ENCODE peak calls at places on chromosomes 1 and 21, in seven cellular contexts. M is H1, X is testis, N is heart left ventricle, K is mammary epithelial cell, I is heart right ventricle, U is tibial nerve. H is an unnamed sample.

GRCh38 chr1:239274242-239274830 is 112.0 kb upstream of the CHRM3 start:
- DNase-seq in M (no peak), X (no peak), K (no peak), N (no peak), I (no peak), U (no peak), H (no peak)

GRCh38 chr1:15724949-15725880 is 10.8 kb upstream of the SLC25A34 start:
- DNase-seq in U (no peak), X (no peak), I (no peak), N (no peak), M (no peak), K (no peak), H (no peak)

GRCh38 chr21:45993210-45994085 is 11.9 kb downstream of the COL6A1 start:
- DNase-seq in N (peak; percentile 24), I (peak; percentile 3), U (no peak), K (no peak), M (no peak), X (peak; percentile 13), H (no peak)

GRCh38 chr1:52913014-52913413 is 8.5 kb downstream of the ECHDC2 start:
- DNase-seq in I (no peak), U (no peak), N (no peak), K (no peak), X (no peak), M (no peak), H (no peak)

GRCh38 chr1:1137256-1138045 is 21.6 kb upstream of the C1orf159 start:
- DNase-seq in X (no peak), U (no peak), N (no peak), M (no peak), I (no peak), K (no peak), H (peak; percentile 48)

GRCh38 chr1:172914517-172915144 is 136.1 kb downstream of the TNFSF18 start:
- DNase-seq in M (no peak), X (no peak), U (no peak), I (no peak), K (no peak), N (no peak), H (no peak)

GRCh38 chr1:33985166-33985565 is 121.3 kb downstream of the HMGB4 start:
- DNase-seq in M (no peak), K (no peak), U (no peak), X (no peak), I (peak; percentile 29), N (no peak), H (no peak)

GRCh38 chr21:45073301-45074047 is 906 bp upstream of the ADARB1 start:
- DNase-seq in I (no peak), U (no peak), X (peak; percentile 63), N (no peak), K (no peak), M (no peak), H (peak; percentile 13)

GRCh38 chr21:45859762-45860357 is 121.7 kb upstream of the COL6A1 start:
- DNase-seq in M (peak; percentile 37), K (no peak), N (no peak), X (no peak), I (no peak), U (no peak), H (no peak)

DNA sequence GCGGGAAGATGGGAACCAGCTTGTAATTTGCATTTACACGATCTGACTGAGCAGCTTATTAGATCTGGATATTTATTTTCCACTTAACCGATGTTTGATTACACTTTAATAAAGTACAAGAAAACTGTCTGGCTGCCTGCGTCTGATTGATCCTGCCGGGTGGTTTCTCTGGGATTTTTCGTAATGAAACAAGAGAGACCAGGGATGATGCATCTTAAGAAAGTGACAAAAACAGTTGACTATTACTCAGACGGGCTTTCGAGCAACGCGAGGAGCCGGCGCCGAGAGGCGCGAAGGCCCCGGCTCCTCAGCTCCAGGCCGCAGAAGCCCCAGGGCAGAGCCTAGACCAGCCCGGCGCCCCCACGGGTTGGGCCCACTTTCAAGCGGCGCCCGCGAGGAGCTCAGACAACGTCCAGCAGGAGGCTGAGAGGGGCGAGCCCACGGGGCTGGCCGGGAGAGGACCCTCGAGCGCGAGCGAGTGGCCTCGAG is 118.1 kb upstream of the BARHL2 start:
- DNase-seq in K (no peak), I (no peak), N (no peak), U (no peak), X (peak; percentile 26), M (peak; percentile 71), H (no peak)
- H3K4me3 ChIP-seq in K (no peak overlapping the region), I (peak overlapping the region; percentile 41), N (peak overlapping the region; percentile 49), U (peak overlapping the region; percentile 49), X (peak overlapping the region; percentile 47), M (peak overlapping the region; percentile 37), H (no peak overlapping the region)

GRCh38 chr1:31572323-31573104 is 3.8 kb upstream of the TINAGL1 start:
- DNase-seq in N (no peak), I (no peak), K (peak; percentile 84), U (no peak), X (no peak), M (peak; percentile 11), H (no peak)
- TF ChIP-seq CTCF in N (no peak), I (no peak), K (peak; percentile 9), U (no peak), X (no peak), M (no peak), H (no peak)

DNA sequence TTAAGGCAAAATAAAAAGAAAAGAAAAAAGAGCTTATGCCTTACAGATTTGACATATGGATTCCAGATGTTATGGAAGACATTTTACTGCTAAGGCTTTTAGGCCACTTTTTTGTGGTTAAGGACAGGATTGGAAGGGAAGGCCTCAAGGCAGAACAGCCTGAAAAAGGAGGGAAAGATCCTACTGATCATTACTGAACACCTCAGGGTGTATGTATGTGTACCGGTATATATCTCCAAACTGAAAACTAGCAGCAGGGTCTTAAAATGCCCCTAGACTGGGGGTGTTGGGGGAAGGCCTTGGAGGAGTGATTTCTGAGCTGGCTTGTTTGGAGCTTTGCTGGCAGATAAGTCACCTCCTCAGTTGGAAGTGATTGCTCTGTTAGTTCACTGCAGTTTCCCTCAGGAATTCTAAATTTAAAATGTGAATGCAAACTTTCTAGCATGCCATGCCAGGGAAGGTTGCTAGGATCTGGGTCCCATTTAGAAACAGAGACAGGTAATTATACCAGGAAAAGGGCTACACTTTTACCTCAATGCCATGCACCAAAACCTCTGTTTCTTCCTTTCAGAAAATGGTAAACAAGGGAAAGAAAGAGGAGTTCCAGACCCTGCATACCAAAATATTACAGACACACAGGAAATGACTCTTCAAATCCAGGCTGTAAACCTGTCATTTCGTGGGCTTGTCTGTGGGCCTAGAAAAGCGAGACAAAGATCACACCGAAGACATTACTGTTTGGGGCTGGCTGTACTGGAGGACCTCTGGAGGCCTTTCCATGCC is 15.0 kb downstream of the C1orf52 start:
- DNase-seq in K (no peak), I (no peak), M (no peak), X (no peak), U (no peak), N (no peak), H (no peak)
- H3K27ac ChIP-seq in K (no peak overlapping the region), I (no peak overlapping the region), M (no peak overlapping the region), X (no peak overlapping the region), U (no peak overlapping the region), N (no peak overlapping the region), H (no peak overlapping the region)

GRCh38 chr1:111990026-111990877 is 784 bp upstream of the KCND3 start:
- DNase-seq in M (peak; percentile 62), N (no peak), K (peak; percentile 21), U (no peak), X (peak; percentile 54), I (no peak), H (no peak)

GRCh38 chr1:111988743-111989453 is 570 bp downstream of the KCND3 start:
- DNase-seq in I (no peak), M (peak; percentile 69), K (no peak), X (peak; percentile 25), U (no peak), N (peak; percentile 36), H (no peak)

GRCh38 chr1:111992396-111992985 is 3.0 kb upstream of the KCND3 start:
- DNase-seq in U (no peak), M (no peak), X (no peak), N (no peak), I (no peak), K (no peak), H (no peak)

GRCh38 chr1:111989531-111990025 is at the start of gene KCND3:
- DNase-seq in M (peak; percentile 54), I (no peak), X (peak; percentile 41), N (peak; percentile 46), K (peak; percentile 18), U (no peak), H (no peak)

DNA sequence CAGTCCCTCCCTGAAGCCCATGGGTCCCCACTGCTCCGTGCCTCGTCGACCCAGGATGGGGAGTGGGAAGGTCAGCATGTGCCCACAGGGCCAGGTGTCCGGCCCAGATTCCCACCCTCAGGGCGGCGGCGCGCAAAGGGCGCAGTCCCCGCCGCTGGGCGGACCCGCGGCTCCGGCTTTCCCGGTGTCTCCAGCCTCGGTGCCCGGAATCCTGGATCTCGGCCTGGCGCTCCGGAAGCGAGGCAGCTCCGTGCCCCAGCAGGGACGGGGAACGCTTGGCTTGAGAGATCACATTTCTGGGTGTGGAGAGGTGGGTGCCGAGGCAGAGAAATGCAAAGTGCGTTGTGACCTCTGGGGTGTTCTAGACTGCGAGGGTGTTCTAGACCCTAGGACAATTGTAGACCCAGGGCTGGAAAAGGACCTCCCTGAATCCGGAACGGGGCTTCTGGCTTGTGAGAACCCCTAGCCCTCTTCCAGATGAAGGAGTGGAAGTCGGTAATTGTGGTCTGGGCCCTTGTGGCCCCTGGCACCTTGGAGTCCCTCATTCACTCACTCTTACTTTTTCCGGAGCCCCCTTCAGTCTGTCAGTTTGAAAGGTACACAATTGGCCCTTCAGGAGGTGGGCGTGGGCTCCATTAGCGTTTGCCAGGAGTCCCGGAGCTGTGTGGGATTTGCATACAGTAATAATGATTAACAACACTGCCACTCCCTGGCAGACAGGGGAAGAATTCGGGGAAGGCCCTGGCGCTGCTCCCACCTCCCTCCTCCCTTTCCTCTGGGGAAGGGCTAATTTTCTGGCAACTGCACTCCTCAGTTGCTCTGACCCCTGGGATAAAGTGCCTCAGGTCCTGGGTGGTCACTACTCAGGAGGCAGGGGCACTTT is 1.7 kb upstream of the KCND3 start:
- DNase-seq in I (peak; percentile 77), X (peak; percentile 79), M (peak; percentile 80), K (peak; percentile 57), N (peak; percentile 70), U (peak; percentile 49), H (peak; percentile 1)
- H3K4me3 ChIP-seq in I (peak overlapping the region; percentile 55), X (peak overlapping the region; percentile 65), M (peak overlapping the region; percentile 46), K (peak overlapping the region; percentile 32), N (peak overlapping the region; percentile 72), U (peak overlapping the region; percentile 69), H (no peak overlapping the region)

GRCh38 chr1:98260839-98261238 is 340.0 kb upstream of the DPYD start:
- DNase-seq in M (no peak), X (no peak), I (no peak), K (no peak), N (no peak), U (no peak), H (no peak)
- TF ChIP-seq CTCF in M (peak; percentile 11), X (no peak), I (no peak), K (no peak), N (no peak), U (no peak), H (no peak)